ENCODE peak calls at places on chromosomes 11 and 22, in seven cellular contexts. S, J, I, N, Z, Y and T are unnamed samples.

GRCh38 chr11:77559686-77560425 is 29.9 kb upstream of the AQP11 start:
- DNase-seq in I (no peak), J (no peak), N (no peak), S (no peak), Y (no peak), Z (peak; percentile 51), T (no peak)

GRCh38 chr11:33638608-33639007 is 62.0 kb downstream of the C11orf91 start:
- DNase-seq in I (no peak), J (no peak), Z (no peak), S (no peak), Y (no peak), N (no peak), T (no peak)

GRCh38 chr11:81165164-81165563 is 1568.5 kb downstream of the FAM181B start:
- DNase-seq in J (no peak), I (no peak), Z (no peak), S (no peak), N (no peak), Y (no peak), T (no peak)

GRCh38 chr22:29477919-29478318 is 2.1 kb upstream of the NEFH start:
- DNase-seq in I (no peak), J (no peak), N (no peak), S (no peak), Z (no peak), Y (no peak), T (no peak)

GRCh38 chr11:70002433-70002832 is 75.7 kb upstream of the ANO1 start:
- DNase-seq in I (no peak), J (no peak), Y (no peak), S (no peak), N (no peak), Z (no peak), T (peak; percentile 11)

GRCh38 chr11:130814440-130815073 is 101.7 kb downstream of the SNX19 start:
- DNase-seq in S (peak; percentile 17), Z (no peak), I (no peak), N (no peak), Y (no peak), J (no peak), T (no peak)

GRCh38 chr11:59186130-59186594 is 14.2 kb downstream of the DTX4 start:
- DNase-seq in I (peak; percentile 23), N (peak; percentile 44), J (peak; percentile 72), Y (no peak), Z (peak; percentile 23), S (no peak), T (peak; percentile 37)

GRCh38 chr22:37201066-37201820 is 11.0 kb downstream of the SSTR3 start:
- DNase-seq in Z (no peak), Y (no peak), S (no peak), N (no peak), I (no peak), J (no peak), T (no peak)

GRCh38 chr22:35064664-35065063 is 1.3 kb upstream of the ISX start:
- DNase-seq in J (no peak), Y (no peak), Z (no peak), N (no peak), I (no peak), S (no peak), T (no peak)

GRCh38 chr11:12693485-12694181 is 19.4 kb downstream of the TEAD1 start:
- DNase-seq in Z (peak; percentile 98), J (no peak), N (no peak), S (peak; percentile 50), I (peak; percentile 54), Y (peak; percentile 21), T (no peak)

GRCh38 chr11:100927579-100927978 is 202.0 kb downstream of the PGR start:
- DNase-seq in I (no peak), Z (no peak), Y (no peak), N (no peak), S (no peak), J (no peak), T (no peak)

GRCh38 chr22:41687901-41688364 is 734 bp downstream of the SNU13 start:
- DNase-seq in J (no peak), Z (peak; percentile 26), I (peak; percentile 30), N (peak; percentile 20), S (peak; percentile 37), Y (no peak), T (peak; percentile 5)

GRCh38 chr11:22539851-22540376 is 85.7 kb downstream of the FANCF start:
- DNase-seq in Z (peak; percentile 53), N (no peak), S (peak; percentile 50), Y (no peak), J (no peak), I (no peak), T (no peak)